ENCODE peak calls at places on chromosomes 12 and 14, in ten cellular contexts. E, C, A, M, S, Q, I, X, Z and U are unnamed samples.

GRCh38 chr14:60346706-60347105 is 97.7 kb downstream of the PPM1A start:
- DNase-seq in S (no peak), X (no peak), Z (no peak), A (no peak), M (no peak), I (no peak), C (peak), Q (no peak), E (no peak), U (no peak)

GRCh38 chr12:121711925-121712461 is 559 bp upstream of the TMEM120B start:
- DNase-seq in M (no peak), A (peak), C (peak), E (peak), I (peak), S (no peak), X (peak), Q (peak), Z (peak), U (no peak)

GRCh38 chr12:113299619-113300237 is 35.2 kb downstream of the SLC8B1 start:
- DNase-seq in I (peak), Q (no peak), M (no peak), C (peak), A (peak), E (peak), S (no peak), X (no peak), Z (no peak), U (no peak)

GRCh38 chr12:45509187-45509586 is 220.3 kb upstream of the ARID2 start:
- DNase-seq in X (no peak), S (no peak), M (no peak), Q (no peak), I (no peak), C (no peak), Z (peak), A (no peak), E (no peak), U (no peak)

GRCh38 chr14:36655054-36655381 is 6.6 kb upstream of the PAX9 start:
- DNase-seq in S (no peak), A (no peak), X (no peak), Q (no peak), M (no peak), C (no peak), E (no peak), Z (no peak), I (peak), U (no peak)

GRCh38 chr12:125172231-125172850 is 107.1 kb downstream of the AACS start:
- DNase-seq in X (no peak), A (no peak), C (no peak), M (no peak), Q (no peak), Z (no peak), E (no peak), I (no peak), S (no peak), U (no peak)

GRCh38 chr12:105774037-105774436 is 364.7 kb downstream of the NUAK1 start:
- DNase-seq in X (no peak), I (no peak), M (no peak), A (no peak), S (no peak), E (no peak), C (no peak), Q (no peak), Z (no peak), U (no peak)

GRCh38 chr14:92459479-92460421 is 53.8 kb upstream of the RIN3 start:
- DNase-seq in C (no peak), E (no peak), M (no peak), Z (no peak), A (no peak), I (no peak), S (peak), X (no peak), Q (no peak), U (no peak)

GRCh38 chr12:6982532-6982931 is 11.8 kb downstream of the EMG1 start:
- DNase-seq in X (no peak), A (no peak), Q (no peak), M (no peak), C (no peak), E (no peak), I (no peak), S (no peak), Z (no peak), U (no peak)

GRCh38 chr12:21551811-21552469 is 25.8 kb downstream of the SPX start:
- DNase-seq in C (no peak), Q (no peak), I (no peak), Z (no peak), M (no peak), X (no peak), S (no peak), E (no peak), A (no peak), U (no peak)

GRCh38 chr14:89491701-89492381 is 74.8 kb upstream of the FOXN3 start:
- DNase-seq in C (no peak), A (no peak), Z (no peak), Q (no peak), M (no peak), E (no peak), S (no peak), I (no peak), X (no peak), U (no peak)

GRCh38 chr12:48183091-48183875 is at the start of gene CCDC184:
- DNase-seq in M (peak), Q (peak), S (peak), A (peak), C (peak), I (peak), E (peak), Z (peak), X (peak), U (peak)

GRCh38 chr12:131738196-131738595 is 27.3 kb downstream of the SFSWAP start:
- DNase-seq in E (no peak), M (no peak), A (no peak), Z (no peak), S (no peak), Q (no peak), C (no peak), I (no peak), X (no peak), U (no peak)

GRCh38 chr12:131736807-131737484 is 26.1 kb downstream of the SFSWAP start:
- DNase-seq in E (no peak), C (no peak), X (no peak), S (no peak), Q (no peak), Z (no peak), A (no peak), M (no peak), I (no peak), U (no peak)

GRCh38 chr12:131735863-131736806 is 25.2 kb downstream of the SFSWAP start:
- DNase-seq in M (no peak), Z (no peak), C (no peak), X (no peak), I (no peak), Q (no peak), E (no peak), A (no peak), S (no peak), U (no peak)

GRCh38 chr12:131735153-131735456 is 24.2 kb downstream of the SFSWAP start:
- DNase-seq in M (no peak), S (no peak), A (no peak), Q (no peak), Z (no peak), I (no peak), E (no peak), C (no peak), X (no peak), U (no peak)

DNA sequence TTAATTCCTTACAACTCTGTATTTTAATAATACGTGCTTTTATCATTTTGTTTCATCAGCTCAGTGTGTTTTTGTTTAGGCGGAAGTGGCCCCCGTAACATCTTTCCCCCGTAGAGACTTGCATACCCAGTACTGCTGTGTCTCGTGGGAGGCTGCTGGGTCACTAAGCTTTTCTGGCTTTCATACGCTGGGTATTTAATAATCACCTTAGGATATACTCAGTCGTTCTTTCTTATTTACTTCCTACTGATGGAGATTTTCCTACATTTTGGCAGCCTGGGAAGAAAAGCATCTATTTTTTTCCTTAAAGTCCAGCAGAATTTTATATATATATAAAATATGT is 26.6 kb downstream of the SFSWAP start:
- DNase-seq in S (no peak), M (no peak), Q (no peak), Z (no peak), A (no peak), X (no peak), C (no peak), E (no peak), I (no peak), U (no peak)
- H3K27ac ChIP-seq in S (no peak), M (no peak), Q (no peak), Z (no peak), A (no peak), X (peak), C (no peak), E (peak), I (no peak), U (peak)

GRCh38 chr14:103003850-103004249 is 53.5 kb downstream of the CDC42BPB start:
- DNase-seq in Z (no peak), I (no peak), Q (no peak), E (no peak), S (no peak), M (no peak), X (no peak), A (no peak), C (no peak), U (no peak)
- H3K27ac ChIP-seq in Z (no peak), I (no peak), Q (no peak), E (no peak), S (no peak), M (no peak), X (no peak), A (no peak), C (no peak), U (no peak)

GRCh38 chr12:53176750-53177149 is 3.8 kb upstream of the ZNF740 start:
- DNase-seq in E (no peak), C (no peak), A (no peak), Z (no peak), X (no peak), S (no peak), M (no peak), I (no peak), Q (no peak), U (no peak)
- H3K27ac ChIP-seq in E (no peak), C (no peak), A (no peak), Z (no peak), X (no peak), S (no peak), M (no peak), I (no peak), Q (no peak), U (no peak)

GRCh38 chr12:1463073-1463905 is 131.1 kb downstream of the FBXL14 start:
- DNase-seq in S (no peak), X (no peak), A (no peak), M (no peak), Q (no peak), E (no peak), C (no peak), Z (no peak), I (no peak), U (no peak)

GRCh38 chr12:1469063-1469462 is 125.3 kb downstream of the FBXL14 start:
- DNase-seq in X (no peak), S (no peak), I (no peak), M (no peak), A (no peak), E (no peak), C (no peak), Q (no peak), Z (no peak), U (no peak)

GRCh38 chr12:1466481-1467260 is 127.7 kb downstream of the FBXL14 start:
- DNase-seq in S (no peak), A (no peak), Q (no peak), X (no peak), C (no peak), Z (no peak), E (no peak), M (no peak), I (no peak), U (no peak)

GRCh38 chr12:1465990-1466389 is 128.4 kb downstream of the FBXL14 start:
- DNase-seq in M (no peak), E (no peak), A (no peak), X (no peak), Z (no peak), Q (no peak), S (no peak), C (no peak), I (no peak), U (no peak)

DNA sequence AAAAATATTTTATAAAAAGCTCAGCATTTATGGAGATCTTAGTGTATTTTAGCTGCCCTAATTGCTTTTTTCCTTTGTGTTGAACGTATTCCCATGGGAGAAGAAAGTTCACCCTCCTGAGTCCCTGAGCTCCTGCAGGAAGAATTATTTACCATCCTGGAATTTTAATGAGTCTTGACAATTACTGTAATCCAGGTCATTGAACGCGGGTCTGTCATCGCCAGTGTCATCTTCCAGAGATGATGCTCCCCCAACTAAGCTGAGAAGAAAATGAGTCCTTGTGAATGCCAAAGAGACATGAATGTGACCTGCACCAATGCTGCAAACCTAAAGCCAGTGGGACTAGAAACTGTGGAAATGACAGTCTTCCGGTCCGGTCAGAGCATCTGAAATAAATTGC is 129.5 kb downstream of the FBXL14 start:
- DNase-seq in X (no peak), E (no peak), C (no peak), Q (no peak), S (no peak), I (no peak), A (no peak), M (no peak), Z (no peak), U (no peak)
- H3K27ac ChIP-seq in X (no peak), E (no peak), C (no peak), Q (no peak), S (no peak), I (no peak), A (no peak), M (no peak), Z (no peak), U (no peak)

DNA sequence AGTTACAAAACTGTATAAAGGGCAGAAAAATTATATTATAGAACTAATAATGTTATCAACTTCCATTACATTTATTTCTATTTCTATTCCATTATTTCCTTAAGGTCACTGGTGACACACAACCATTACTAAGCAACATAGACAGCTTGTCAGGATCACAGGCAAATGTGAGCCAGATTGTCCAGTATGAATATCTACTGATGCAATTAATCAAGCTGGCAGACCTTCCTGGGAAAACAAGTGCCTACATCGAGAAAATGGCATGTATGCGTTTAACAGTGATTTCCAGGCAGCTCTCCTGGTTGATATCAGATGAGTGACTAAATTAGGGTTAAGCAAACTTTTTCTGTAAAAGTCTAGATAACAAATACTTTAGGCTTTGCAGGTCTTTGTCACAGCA is 36.9 kb upstream of the TSPAN8 start:
- DNase-seq in Q (no peak), Z (no peak), X (no peak), C (peak), E (no peak), I (no peak), A (no peak), M (no peak), S (no peak), U (no peak)
- H3K27ac ChIP-seq in Q (no peak), Z (no peak), X (no peak), C (no peak), E (no peak), I (no peak), A (peak), M (no peak), S (no peak), U (no peak)

GRCh38 chr12:123050331-123050809 is 69.9 kb downstream of the ARL6IP4 start:
- DNase-seq in S (no peak), Q (no peak), M (no peak), X (no peak), E (no peak), I (no peak), A (no peak), Z (no peak), C (no peak), U (no peak)
- H3K27ac ChIP-seq in S (no peak), Q (peak), M (no peak), X (no peak), E (peak), I (no peak), A (no peak), Z (no peak), C (no peak), U (peak)

DNA sequence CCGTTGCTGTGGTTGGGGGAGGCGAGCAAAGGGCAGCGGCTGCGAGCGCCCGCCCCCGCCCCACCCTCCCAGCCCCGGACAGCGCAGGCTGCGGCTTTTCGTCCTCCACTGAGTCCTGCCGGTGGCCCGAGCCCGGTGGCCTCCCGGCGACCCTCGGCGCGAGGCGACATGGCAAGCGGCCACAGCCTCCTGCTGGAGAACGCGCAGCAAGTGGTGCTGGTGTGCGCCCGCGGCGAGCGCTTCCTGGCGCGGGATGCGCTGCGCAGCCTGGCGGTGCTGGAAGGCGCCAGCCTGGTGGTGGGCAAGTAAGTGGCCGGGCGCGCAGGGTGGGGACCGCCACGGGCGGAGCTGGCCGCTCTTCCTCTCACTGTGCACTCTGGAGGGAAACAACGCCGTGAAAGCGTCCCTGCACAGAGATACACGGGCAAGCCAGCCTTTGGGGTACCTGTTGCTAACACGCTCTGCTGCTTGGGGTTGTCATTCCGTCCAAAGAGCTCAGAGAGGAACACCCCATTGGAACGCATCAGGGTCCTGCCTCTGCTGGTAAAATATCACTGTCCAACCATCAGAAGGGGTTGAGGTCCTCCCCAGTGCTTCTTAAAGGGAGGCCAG is at the start of gene AMDHD1:
- DNase-seq in E (peak), A (peak), X (peak), M (peak), S (peak), Q (peak), Z (peak), C (peak), I (peak), U (no peak)
- H3K27ac ChIP-seq in E (peak), A (peak), X (peak), M (peak), S (peak), Q (peak), Z (peak), C (peak), I (no peak), U (peak)

DNA sequence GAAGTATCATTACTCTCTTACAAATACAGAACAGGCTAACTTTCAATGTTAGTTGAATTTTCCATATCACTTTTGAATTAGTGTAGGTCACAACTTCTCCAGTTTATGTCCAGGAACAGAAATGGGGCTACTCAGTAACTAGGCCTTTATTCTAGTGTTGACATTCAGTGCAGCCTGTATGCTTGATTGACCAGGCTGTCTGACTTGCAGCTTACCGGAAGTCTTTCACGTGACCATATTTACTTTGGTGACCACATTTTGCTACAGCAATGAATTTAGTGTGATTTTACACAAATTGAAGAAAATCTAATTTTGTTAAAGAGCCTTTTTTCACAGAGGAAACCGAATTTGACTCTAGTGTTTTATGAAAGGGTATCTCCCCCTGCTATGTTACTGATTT is 12.4 kb downstream of the MTERF2 start:
- DNase-seq in A (no peak), C (peak), S (no peak), Q (no peak), Z (no peak), X (no peak), M (no peak), E (no peak), I (no peak), U (no peak)
- H3K27ac ChIP-seq in A (peak), C (peak), S (no peak), Q (peak), Z (no peak), X (no peak), M (no peak), E (no peak), I (no peak), U (no peak)